ENCODE peak calls at places on chromosome 11, in five cellular contexts. One of them, this sample, is unnamed. For H3K4me1, the result is how much of the 10 kb centered on the place peaks cover.

GRCh38 chr11:45252134-45252856 is 33.8 kb downstream of the SYT13 start:
- DNase-seq in psoas muscle: peak
- DNase-seq in GM23338: peak
- DNase-seq in neuronal stem cell: peak
- DNase-seq in esophagus squamous epithelium: no peak
- DNase-seq in this sample: peak

GRCh38 chr11:10021563-10021962 is 272.5 kb downstream of the SBF2 start:
- DNase-seq in psoas muscle: no peak
- DNase-seq in GM23338: peak
- DNase-seq in neuronal stem cell: no peak
- DNase-seq in esophagus squamous epithelium: no peak
- DNase-seq in this sample: no peak

GRCh38 chr11:10540546-10540914 is 457 bp downstream of the RNF141 start:
- DNase-seq in psoas muscle: no peak
- DNase-seq in GM23338: peak
- DNase-seq in neuronal stem cell: no peak
- DNase-seq in esophagus squamous epithelium: no peak
- DNase-seq in this sample: peak

GRCh38 chr11:111982019-111982464 is 43.2 kb upstream of the DLAT start:
- DNase-seq in psoas muscle: no peak
- DNase-seq in GM23338: peak
- DNase-seq in neuronal stem cell: peak
- DNase-seq in esophagus squamous epithelium: no peak
- DNase-seq in this sample: peak

GRCh38 chr11:34064291-34064690 is 12.8 kb downstream of the CAPRIN1 start:
- DNase-seq in psoas muscle: no peak
- DNase-seq in GM23338: no peak
- DNase-seq in neuronal stem cell: no peak
- DNase-seq in esophagus squamous epithelium: no peak
- DNase-seq in this sample: no peak

GRCh38 chr11:111334495-111335123 is 36.3 kb downstream of the POU2AF3 start:
- DNase-seq in psoas muscle: no peak
- DNase-seq in GM23338: no peak
- DNase-seq in neuronal stem cell: no peak
- DNase-seq in esophagus squamous epithelium: no peak
- DNase-seq in this sample: peak

GRCh38 chr11:13140028-13140870 is 131.1 kb downstream of the RASSF10 start:
- DNase-seq in psoas muscle: no peak
- DNase-seq in GM23338: no peak
- DNase-seq in neuronal stem cell: no peak
- DNase-seq in esophagus squamous epithelium: no peak
- DNase-seq in this sample: peak

GRCh38 chr11:104254347-104254746 is 90.4 kb upstream of the PDGFD start:
- DNase-seq in psoas muscle: no peak
- DNase-seq in GM23338: peak
- DNase-seq in neuronal stem cell: peak
- DNase-seq in esophagus squamous epithelium: no peak
- DNase-seq in this sample: peak

GRCh38 chr11:122642472-122642922 is 13.0 kb upstream of the UBASH3B start:
- DNase-seq in psoas muscle: no peak
- DNase-seq in GM23338: no peak
- DNase-seq in neuronal stem cell: no peak
- DNase-seq in esophagus squamous epithelium: no peak
- DNase-seq in this sample: no peak

GRCh38 chr11:124072147-124072546 is 31.0 kb upstream of the OR10G7 start:
- DNase-seq in psoas muscle: no peak
- DNase-seq in GM23338: no peak
- DNase-seq in neuronal stem cell: no peak
- DNase-seq in esophagus squamous epithelium: no peak
- DNase-seq in this sample: no peak

GRCh38 chr11:9616858-9617257 is 43.4 kb downstream of the WEE1 start:
- DNase-seq in psoas muscle: no peak
- DNase-seq in GM23338: no peak
- DNase-seq in neuronal stem cell: no peak
- DNase-seq in esophagus squamous epithelium: no peak
- DNase-seq in this sample: no peak

GRCh38 chr11:44979536-44980399 is 29.1 kb upstream of the TP53I11 start:
- DNase-seq in psoas muscle: no peak
- DNase-seq in GM23338: peak
- DNase-seq in neuronal stem cell: no peak
- DNase-seq in esophagus squamous epithelium: no peak
- DNase-seq in this sample: peak

GRCh38 chr11:27420722-27421572 is 51.6 kb downstream of the LGR4 start:
- DNase-seq in psoas muscle: no peak
- DNase-seq in GM23338: no peak
- DNase-seq in neuronal stem cell: no peak
- DNase-seq in esophagus squamous epithelium: no peak
- DNase-seq in this sample: no peak

GRCh38 chr11:70397336-70397982 is 870 bp upstream of the CTTN start:
- DNase-seq in psoas muscle: no peak
- DNase-seq in GM23338: peak
- DNase-seq in neuronal stem cell: no peak
- DNase-seq in esophagus squamous epithelium: no peak
- DNase-seq in this sample: peak

GRCh38 chr11:44203270-44204043 is 106.5 kb downstream of the ALX4 start:
- DNase-seq in psoas muscle: peak
- DNase-seq in GM23338: no peak
- DNase-seq in neuronal stem cell: no peak
- DNase-seq in esophagus squamous epithelium: no peak
- DNase-seq in this sample: no peak

GRCh38 chr11:19931141-19931767 is 218.6 kb downstream of the NAV2 start:
- DNase-seq in psoas muscle: no peak
- DNase-seq in GM23338: no peak
- DNase-seq in neuronal stem cell: no peak
- DNase-seq in esophagus squamous epithelium: no peak
- DNase-seq in this sample: no peak

GRCh38 chr11:122120096-122120495 is 4.1 kb upstream of the BLID start:
- DNase-seq in psoas muscle: no peak
- DNase-seq in GM23338: no peak
- DNase-seq in neuronal stem cell: no peak
- DNase-seq in esophagus squamous epithelium: no peak
- DNase-seq in this sample: no peak

GRCh38 chr11:78429667-78430066 is 12.0 kb upstream of the GAB2 start:
- DNase-seq in psoas muscle: no peak
- DNase-seq in GM23338: no peak
- DNase-seq in neuronal stem cell: no peak
- DNase-seq in esophagus squamous epithelium: no peak
- DNase-seq in this sample: no peak

GRCh38 chr11:57900315-57900714 is 123.4 kb upstream of the OR9Q1 start:
- DNase-seq in psoas muscle: no peak
- DNase-seq in GM23338: no peak
- DNase-seq in neuronal stem cell: no peak
- DNase-seq in esophagus squamous epithelium: no peak
- DNase-seq in this sample: peak

GRCh38 chr11:127199306-127199801 is 198.8 kb upstream of the KIRREL3 start:
- DNase-seq in psoas muscle: no peak
- DNase-seq in GM23338: no peak
- DNase-seq in neuronal stem cell: no peak
- DNase-seq in esophagus squamous epithelium: no peak
- DNase-seq in this sample: no peak

GRCh38 chr11:115613986-115614625 is 109.9 kb upstream of the CADM1 start:
- DNase-seq in psoas muscle: no peak
- DNase-seq in GM23338: no peak
- DNase-seq in neuronal stem cell: no peak
- DNase-seq in esophagus squamous epithelium: no peak
- DNase-seq in this sample: no peak

GRCh38 chr11:118996926-118997626 is 862 bp upstream of the CENATAC start:
- DNase-seq in psoas muscle: no peak
- DNase-seq in GM23338: peak
- DNase-seq in neuronal stem cell: no peak
- DNase-seq in esophagus squamous epithelium: no peak
- DNase-seq in this sample: no peak

GRCh38 chr11:108221401-108221800 is 1.0 kb downstream of the NPAT start:
- DNase-seq in psoas muscle: no peak
- DNase-seq in GM23338: peak
- DNase-seq in neuronal stem cell: no peak
- DNase-seq in esophagus squamous epithelium: no peak
- DNase-seq in this sample: no peak
- H3K4me1 ChIP-seq in psoas muscle: under half
- H3K4me1 ChIP-seq in GM23338: under half
- H3K4me1 ChIP-seq in neuronal stem cell: under half
- H3K4me1 ChIP-seq in esophagus squamous epithelium: under half
- H3K4me1 ChIP-seq in this sample: under half

GRCh38 chr11:120088056-120088455 is 49.9 kb downstream of the TRIM29 start:
- DNase-seq in psoas muscle: no peak
- DNase-seq in GM23338: no peak
- DNase-seq in neuronal stem cell: no peak
- DNase-seq in esophagus squamous epithelium: no peak
- DNase-seq in this sample: no peak
- H3K4me1 ChIP-seq in psoas muscle: under half
- H3K4me1 ChIP-seq in GM23338: under half
- H3K4me1 ChIP-seq in neuronal stem cell: under half
- H3K4me1 ChIP-seq in esophagus squamous epithelium: under half
- H3K4me1 ChIP-seq in this sample: under half

DNA sequence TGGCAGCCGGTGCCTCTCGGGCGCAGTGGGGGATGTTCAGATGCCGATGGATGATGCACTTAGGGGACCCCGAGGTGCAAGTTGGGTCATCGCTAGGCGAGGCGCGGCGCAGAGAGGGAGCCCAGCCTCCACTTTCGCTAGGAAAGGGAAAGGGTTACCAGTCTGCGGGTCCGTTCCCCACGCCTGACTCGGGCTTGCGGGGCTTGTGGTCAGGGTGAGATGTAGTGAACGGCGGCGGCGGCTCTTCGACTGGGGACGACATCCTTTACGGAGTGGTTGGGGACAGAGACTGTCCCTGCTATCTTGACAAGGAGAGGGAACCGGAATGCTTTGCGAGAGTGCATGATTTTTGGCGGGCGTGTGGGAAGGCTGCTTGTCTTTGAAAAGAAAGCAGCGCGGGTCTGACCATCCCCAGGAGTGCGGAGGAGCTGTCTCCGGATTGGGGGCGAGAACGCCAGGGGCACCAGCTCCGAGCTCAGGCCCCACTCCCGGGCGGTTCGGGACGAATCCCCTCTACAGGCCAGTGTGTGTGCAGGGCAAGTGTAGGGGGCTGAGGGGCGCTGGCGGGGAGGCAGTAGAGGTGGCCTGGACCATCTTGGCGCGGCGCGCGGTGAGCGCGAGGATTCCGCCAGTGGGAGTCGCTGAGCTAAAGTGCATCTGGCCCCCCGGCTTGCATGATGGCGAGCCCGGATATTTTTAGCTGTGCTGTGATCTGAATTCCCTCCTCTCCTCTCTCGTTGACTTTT is 1.1 kb downstream of the FAT3 start:
- DNase-seq in psoas muscle: peak
- DNase-seq in GM23338: peak
- DNase-seq in neuronal stem cell: peak
- DNase-seq in esophagus squamous epithelium: no peak
- DNase-seq in this sample: peak
- H3K4me1 ChIP-seq in psoas muscle: under half
- H3K4me1 ChIP-seq in GM23338: half or more
- H3K4me1 ChIP-seq in neuronal stem cell: under half
- H3K4me1 ChIP-seq in esophagus squamous epithelium: under half
- H3K4me1 ChIP-seq in this sample: under half

GRCh38 chr11:1862588-1863351 is 9.9 kb downstream of the LSP1 start:
- DNase-seq in psoas muscle: peak
- DNase-seq in GM23338: no peak
- DNase-seq in neuronal stem cell: no peak
- DNase-seq in esophagus squamous epithelium: no peak
- DNase-seq in this sample: no peak
- H3K4me1 ChIP-seq in psoas muscle: under half
- H3K4me1 ChIP-seq in GM23338: under half
- H3K4me1 ChIP-seq in neuronal stem cell: under half
- H3K4me1 ChIP-seq in esophagus squamous epithelium: under half
- H3K4me1 ChIP-seq in this sample: under half

GRCh38 chr11:86575927-86576326 is 96.5 kb downstream of the ME3 start:
- DNase-seq in psoas muscle: no peak
- DNase-seq in GM23338: no peak
- DNase-seq in neuronal stem cell: no peak
- DNase-seq in esophagus squamous epithelium: no peak
- DNase-seq in this sample: no peak
- H3K4me1 ChIP-seq in psoas muscle: under half
- H3K4me1 ChIP-seq in GM23338: under half
- H3K4me1 ChIP-seq in neuronal stem cell: under half
- H3K4me1 ChIP-seq in esophagus squamous epithelium: under half
- H3K4me1 ChIP-seq in this sample: under half

GRCh38 chr11:73596547-73596946 is 1.4 kb downstream of the FAM168A start:
- DNase-seq in psoas muscle: no peak
- DNase-seq in GM23338: no peak
- DNase-seq in neuronal stem cell: no peak
- DNase-seq in esophagus squamous epithelium: no peak
- DNase-seq in this sample: no peak

GRCh38 chr11:73592640-73593039 is 5.3 kb downstream of the FAM168A start:
- DNase-seq in psoas muscle: no peak
- DNase-seq in GM23338: no peak
- DNase-seq in neuronal stem cell: no peak
- DNase-seq in esophagus squamous epithelium: no peak
- DNase-seq in this sample: no peak

GRCh38 chr11:73586791-73587190 is 11.1 kb downstream of the FAM168A start:
- DNase-seq in psoas muscle: no peak
- DNase-seq in GM23338: no peak
- DNase-seq in neuronal stem cell: no peak
- DNase-seq in esophagus squamous epithelium: no peak
- DNase-seq in this sample: no peak

GRCh38 chr11:73591050-73591449 is 6.9 kb downstream of the FAM168A start:
- DNase-seq in psoas muscle: no peak
- DNase-seq in GM23338: no peak
- DNase-seq in neuronal stem cell: no peak
- DNase-seq in esophagus squamous epithelium: no peak
- DNase-seq in this sample: no peak

GRCh38 chr11:73591743-73592142 is 6.2 kb downstream of the FAM168A start:
- DNase-seq in psoas muscle: no peak
- DNase-seq in GM23338: no peak
- DNase-seq in neuronal stem cell: no peak
- DNase-seq in esophagus squamous epithelium: no peak
- DNase-seq in this sample: no peak
- H3K4me1 ChIP-seq in psoas muscle: under half
- H3K4me1 ChIP-seq in GM23338: under half
- H3K4me1 ChIP-seq in neuronal stem cell: under half
- H3K4me1 ChIP-seq in esophagus squamous epithelium: under half
- H3K4me1 ChIP-seq in this sample: under half

DNA sequence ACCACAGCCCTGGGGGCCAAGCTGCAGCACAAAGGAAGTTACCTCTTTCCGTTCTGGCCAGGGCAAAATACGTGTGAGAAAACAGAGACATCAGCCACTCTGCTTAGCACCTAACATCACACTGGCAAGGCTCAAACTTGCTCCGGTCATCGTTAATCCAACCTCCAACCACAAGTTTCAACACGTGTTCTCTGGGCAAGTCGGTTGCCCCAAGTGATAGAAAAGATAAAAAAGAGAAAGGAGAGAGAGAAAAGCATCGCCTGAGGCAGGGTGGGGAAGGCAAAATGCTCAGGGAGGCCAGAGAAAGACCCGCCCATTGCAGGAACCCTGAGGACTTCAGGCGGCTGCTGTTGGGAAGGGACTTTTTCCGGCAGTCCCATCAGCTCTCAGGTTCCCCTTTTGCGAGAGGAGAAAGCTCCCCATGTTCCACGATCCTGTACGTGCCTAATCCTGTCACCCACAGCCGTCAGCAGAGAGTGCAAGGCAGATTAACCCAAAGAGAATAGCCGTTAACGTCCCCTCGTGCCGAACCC is 18.5 kb upstream of the B4GALNT4 start:
- DNase-seq in psoas muscle: no peak
- DNase-seq in GM23338: peak
- DNase-seq in neuronal stem cell: no peak
- DNase-seq in esophagus squamous epithelium: no peak
- DNase-seq in this sample: no peak
- H3K4me1 ChIP-seq in psoas muscle: under half
- H3K4me1 ChIP-seq in GM23338: under half
- H3K4me1 ChIP-seq in neuronal stem cell: under half
- H3K4me1 ChIP-seq in esophagus squamous epithelium: under half
- H3K4me1 ChIP-seq in this sample: under half

GRCh38 chr11:17165247-17165890 is 42.4 kb downstream of the PIK3C2A start:
- DNase-seq in psoas muscle: no peak
- DNase-seq in GM23338: no peak
- DNase-seq in neuronal stem cell: no peak
- DNase-seq in esophagus squamous epithelium: no peak
- DNase-seq in this sample: no peak
- H3K4me1 ChIP-seq in psoas muscle: under half
- H3K4me1 ChIP-seq in GM23338: under half
- H3K4me1 ChIP-seq in neuronal stem cell: under half
- H3K4me1 ChIP-seq in esophagus squamous epithelium: under half
- H3K4me1 ChIP-seq in this sample: under half